ENCODE peak calls at places on chromosome 10, in nine cellular contexts. K is right atrium auricular region, D is A549, N is Panc1, Y is endodermal cell, I is GM23248, Q is right lobe of liver, O is left lung, S is tibial nerve. H is an unnamed sample. For H3K4me1, the result is how much of the 10 kb centered on the place peaks cover.

GRCh38 chr10:131708225-131708624 is 192.6 kb upstream of the PPP2R2D start:
- DNase-seq in K (peak), D (no peak), N (no peak), Y (peak), I (no peak), Q (no peak), O (peak), S (no peak), H (no peak)

GRCh38 chr10:27748586-27748985 is 3.0 kb upstream of the MKX start:
- DNase-seq in K (no peak), D (no peak), N (no peak), Y (no peak), I (no peak), Q (no peak), O (no peak), S (no peak), H (no peak)

GRCh38 chr10:76764177-76764576 is 873.4 kb downstream of the KCNMA1 start:
- DNase-seq in K (no peak), D (no peak), N (no peak), Y (no peak), I (no peak), Q (no peak), O (no peak), S (no peak), H (no peak)

GRCh38 chr10:52541082-52541481 is 227.0 kb downstream of the DKK1 start:
- DNase-seq in K (no peak), D (no peak), N (no peak), Y (no peak), I (peak), Q (no peak), O (no peak), S (no peak), H (no peak)

GRCh38 chr10:121288011-121288410 is 310.2 kb downstream of the FGFR2 start:
- DNase-seq in K (no peak), D (no peak), N (no peak), Y (no peak), I (no peak), Q (no peak), O (no peak), S (no peak), H (no peak)

GRCh38 chr10:100508691-100509150 is 10.9 kb downstream of the SEC31B start:
- DNase-seq in K (no peak), D (peak), N (no peak), Y (peak), I (peak), Q (no peak), O (no peak), S (no peak), H (no peak)

GRCh38 chr10:56360967-56361841 is at the start of gene ZWINT:
- DNase-seq in K (peak), D (peak), N (peak), Y (peak), I (peak), Q (peak), O (peak), S (peak), H (peak)

GRCh38 chr10:107546986-107547385 is 382.5 kb upstream of the SORCS1 start:
- DNase-seq in K (no peak), D (no peak), N (no peak), Y (no peak), I (no peak), Q (no peak), O (no peak), S (no peak), H (no peak)

GRCh38 chr10:109972372-109973001 is 35.3 kb upstream of the ADD3 start:
- DNase-seq in K (no peak), D (no peak), N (no peak), Y (no peak), I (no peak), Q (no peak), O (no peak), S (no peak), H (no peak)

GRCh38 chr10:105063796-105064195 is 422.7 kb downstream of the SORCS3 start:
- DNase-seq in K (no peak), D (no peak), N (peak), Y (peak), I (peak), Q (no peak), O (no peak), S (no peak), H (no peak)

GRCh38 chr10:62618576-62619408 is 185.7 kb upstream of the ADO start:
- DNase-seq in K (no peak), D (no peak), N (no peak), Y (no peak), I (peak), Q (no peak), O (peak), S (no peak), H (peak)

GRCh38 chr10:129568562-129569344 is 101.7 kb downstream of the MGMT start:
- DNase-seq in K (peak), D (no peak), N (no peak), Y (no peak), I (no peak), Q (no peak), O (no peak), S (no peak), H (no peak)

GRCh38 chr10:100970076-100970913 is 991 bp downstream of the SEMA4G start:
- DNase-seq in K (peak), D (peak), N (no peak), Y (peak), I (no peak), Q (peak), O (no peak), S (no peak), H (peak)

DNA sequence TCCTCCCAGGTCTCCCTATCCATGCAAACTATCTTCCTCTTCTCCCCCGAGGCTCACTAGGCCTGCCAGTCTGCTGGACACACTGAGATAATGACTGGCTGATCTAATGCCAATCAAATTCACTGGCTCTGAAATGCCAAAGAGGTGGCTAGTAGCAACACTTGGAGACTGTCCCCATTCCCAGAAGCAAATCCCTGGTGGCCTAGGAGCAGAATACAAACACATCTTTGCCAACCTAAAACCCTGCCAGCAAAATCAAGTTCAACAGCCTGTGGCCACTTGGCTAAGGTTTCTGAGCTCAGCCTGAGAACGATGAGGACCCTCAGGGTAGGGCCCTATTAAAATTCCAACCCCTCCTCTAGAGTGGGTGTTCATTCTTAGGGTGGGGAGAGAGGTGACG is 46.6 kb downstream of the SH3PXD2A start:
- DNase-seq in K (no peak), D (no peak), N (no peak), Y (no peak), I (no peak), Q (peak), O (no peak), S (no peak), H (no peak)
- H3K4me1 ChIP-seq in K (under half), D (under half), N (under half), Y (under half), I (under half), Q (under half), O (under half), S (half or more), H (under half)

GRCh38 chr10:86230538-86231180 is 135.9 kb downstream of the GRID1 start:
- DNase-seq in K (no peak), D (no peak), N (no peak), Y (no peak), I (no peak), Q (peak), O (peak), S (no peak), H (peak)

GRCh38 chr10:86231796-86232560 is 134.6 kb downstream of the GRID1 start:
- DNase-seq in K (no peak), D (no peak), N (no peak), Y (no peak), I (no peak), Q (no peak), O (no peak), S (no peak), H (no peak)

GRCh38 chr10:86229378-86229777 is 137.2 kb downstream of the GRID1 start:
- DNase-seq in K (no peak), D (no peak), N (no peak), Y (no peak), I (peak), Q (no peak), O (peak), S (no peak), H (no peak)

GRCh38 chr10:86227501-86228258 is 138.9 kb downstream of the GRID1 start:
- DNase-seq in K (no peak), D (no peak), N (no peak), Y (no peak), I (no peak), Q (peak), O (peak), S (no peak), H (no peak)

GRCh38 chr10:86229811-86230409 is 136.7 kb downstream of the GRID1 start:
- DNase-seq in K (no peak), D (no peak), N (no peak), Y (no peak), I (no peak), Q (peak), O (peak), S (no peak), H (no peak)
- H3K4me1 ChIP-seq in K (under half), D (under half), N (under half), Y (under half), I (under half), Q (under half), O (under half), S (under half), H (under half)

DNA sequence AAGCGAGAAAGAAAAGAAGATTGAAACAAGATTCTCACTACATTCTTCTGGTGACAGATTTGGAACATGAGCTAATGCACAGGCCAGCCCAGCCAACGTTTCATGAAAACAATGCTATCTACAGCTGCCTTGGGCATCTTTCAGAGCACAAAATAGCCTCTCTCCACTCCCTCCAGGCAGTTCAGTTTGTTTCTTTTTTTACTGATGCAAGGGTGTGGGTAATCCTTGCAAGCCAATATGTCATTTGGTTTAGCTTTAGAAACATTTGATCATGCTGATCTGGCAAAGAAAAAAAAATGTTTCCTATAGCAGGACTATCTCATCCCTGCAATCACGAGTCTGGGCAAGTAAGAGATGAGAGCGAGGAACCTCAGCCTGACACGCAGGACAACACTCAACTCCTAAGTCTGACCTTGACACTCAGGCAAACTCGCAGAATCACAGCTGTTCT is 35.9 kb downstream of the SVIL start:
- DNase-seq in K (no peak), D (no peak), N (no peak), Y (no peak), I (peak), Q (no peak), O (no peak), S (no peak), H (no peak)
- H3K4me1 ChIP-seq in K (under half), D (under half), N (under half), Y (under half), I (under half), Q (under half), O (under half), S (under half), H (under half)

GRCh38 chr10:77872151-77872946 is 54.2 kb downstream of the DLG5 start:
- DNase-seq in K (no peak), D (no peak), N (no peak), Y (no peak), I (no peak), Q (no peak), O (no peak), S (no peak), H (no peak)
- H3K4me1 ChIP-seq in K (under half), D (under half), N (under half), Y (under half), I (under half), Q (under half), O (under half), S (under half), H (under half)

GRCh38 chr10:12587408-12587807 is 238.1 kb downstream of the CAMK1D start:
- DNase-seq in K (no peak), D (no peak), N (no peak), Y (no peak), I (no peak), Q (no peak), O (no peak), S (no peak), H (no peak)
- H3K4me1 ChIP-seq in K (under half), D (under half), N (under half), Y (under half), I (under half), Q (under half), O (under half), S (under half), H (under half)

DNA sequence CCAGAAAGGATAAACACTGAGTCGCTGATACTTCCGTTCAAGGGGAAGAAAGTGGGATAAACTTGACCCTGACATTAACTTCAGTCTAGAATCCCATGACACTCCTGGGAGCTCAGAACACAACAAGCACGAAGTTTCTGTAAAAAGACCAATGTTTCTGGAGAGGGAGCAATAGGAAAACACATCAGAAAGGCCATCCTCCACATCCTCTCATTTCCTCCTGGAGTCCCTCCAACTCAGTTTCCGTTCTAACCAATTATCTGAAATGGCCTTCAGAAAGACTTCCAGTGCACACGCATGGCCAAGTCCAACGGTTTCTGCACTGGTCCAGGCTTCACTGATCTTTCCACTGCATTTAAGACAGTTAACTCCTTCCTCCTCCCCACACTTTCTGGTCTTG is 113.4 kb downstream of the SORBS1 start:
- DNase-seq in K (no peak), D (no peak), N (no peak), Y (no peak), I (peak), Q (no peak), O (no peak), S (no peak), H (peak)
- H3K4me1 ChIP-seq in K (half or more), D (under half), N (half or more), Y (under half), I (under half), Q (under half), O (under half), S (half or more), H (under half)

GRCh38 chr10:114604357-114605129 is 53.5 kb downstream of the ABLIM1 start:
- DNase-seq in K (no peak), D (no peak), N (no peak), Y (no peak), I (peak), Q (no peak), O (no peak), S (no peak), H (no peak)
- H3K4me1 ChIP-seq in K (half or more), D (under half), N (half or more), Y (under half), I (under half), Q (under half), O (under half), S (under half), H (under half)

DNA sequence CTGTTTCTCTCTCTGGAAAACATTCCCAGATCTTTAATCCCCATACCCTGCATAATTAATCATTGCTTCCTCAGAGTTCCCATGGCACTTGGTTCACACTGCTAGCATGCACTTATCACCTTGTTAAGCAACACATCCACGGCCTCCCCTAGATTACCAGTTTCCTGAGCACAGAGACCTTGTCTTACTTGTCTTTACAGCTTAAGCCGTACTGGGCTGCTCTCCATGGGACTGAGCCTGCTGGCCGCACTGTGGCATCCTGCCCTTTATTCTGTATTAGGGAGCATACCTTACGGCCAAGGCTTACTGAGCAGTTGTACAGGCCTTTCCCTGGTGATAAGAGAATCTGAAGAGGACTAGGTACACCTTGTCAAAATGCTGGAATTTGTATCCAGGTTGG is 190.2 kb downstream of the REEP3 start:
- DNase-seq in K (no peak), D (no peak), N (no peak), Y (peak), I (no peak), Q (no peak), O (peak), S (no peak), H (no peak)
- H3K4me1 ChIP-seq in K (half or more), D (half or more), N (half or more), Y (under half), I (under half), Q (under half), O (under half), S (under half), H (under half)

DNA sequence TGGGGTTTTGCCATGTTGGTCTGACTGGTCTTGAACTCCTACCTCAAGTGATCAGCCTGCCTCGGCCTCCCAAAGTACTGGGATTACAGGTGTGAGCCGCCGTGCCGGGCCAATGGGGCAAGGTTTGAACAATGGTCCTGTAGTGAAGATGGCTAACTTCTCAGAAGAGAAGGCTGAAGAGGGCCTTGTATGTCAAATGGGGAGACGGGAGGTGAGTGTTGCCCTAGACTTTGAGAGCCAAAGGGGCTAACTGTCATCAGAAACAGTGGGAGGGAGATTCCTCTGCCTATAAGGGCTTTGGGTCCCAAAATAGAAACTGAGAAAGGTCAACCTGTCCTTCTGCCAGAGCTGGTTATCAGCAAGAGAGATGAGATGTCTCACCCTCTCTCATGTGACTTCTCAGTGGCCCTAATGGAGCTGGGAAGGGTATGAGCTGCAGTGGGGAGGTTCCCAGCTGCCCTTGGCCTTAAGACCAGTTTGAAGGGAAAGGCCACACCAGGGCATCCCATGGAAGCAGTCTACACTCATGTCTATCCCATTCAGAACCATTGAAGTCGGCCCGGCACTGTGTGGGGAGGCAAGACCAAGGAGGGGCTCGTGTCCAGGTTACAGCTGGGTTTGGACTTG is 1.3 kb upstream of the SAMD8 start:
- DNase-seq in K (peak), D (no peak), N (no peak), Y (peak), I (no peak), Q (no peak), O (no peak), S (no peak), H (no peak)
- H3K4me1 ChIP-seq in K (half or more), D (under half), N (under half), Y (under half), I (under half), Q (under half), O (under half), S (under half), H (under half)

GRCh38 chr10:82867056-82867455 is 992.1 kb downstream of the NRG3 start:
- DNase-seq in K (no peak), D (no peak), N (no peak), Y (no peak), I (no peak), Q (no peak), O (no peak), S (no peak), H (no peak)

GRCh38 chr10:82861889-82862288 is 986.9 kb downstream of the NRG3 start:
- DNase-seq in K (no peak), D (no peak), N (no peak), Y (no peak), I (no peak), Q (no peak), O (no peak), S (no peak), H (no peak)

GRCh38 chr10:82866424-82867020 is 991.5 kb downstream of the NRG3 start:
- DNase-seq in K (no peak), D (no peak), N (no peak), Y (no peak), I (peak), Q (no peak), O (no peak), S (no peak), H (no peak)

GRCh38 chr10:82865366-82865765 is 990.4 kb downstream of the NRG3 start:
- DNase-seq in K (no peak), D (no peak), N (no peak), Y (no peak), I (no peak), Q (no peak), O (no peak), S (no peak), H (no peak)
- H3K4me1 ChIP-seq in K (under half), D (under half), N (under half), Y (under half), I (under half), Q (under half), O (under half), S (under half), H (under half)